ENCODE peak calls at places on chromosomes 11 and 22, in eight cellular contexts. One of them, this sample, is unnamed.

GRCh38 chr22:17772249-17772962 is 1.9 kb downstream of the BID start:
- DNase-seq in left lobe of liver: no peak
- DNase-seq in activated T-cell treated with anti-CD3 and anti-CD28 coated beads for 48 hours: no peak
- DNase-seq in brain microvascular endothelial cell: no peak
- DNase-seq in AG08396: no peak
- DNase-seq in renal cortical epithelial cell: no peak
- DNase-seq in Right ventricle myocardium superior: no peak
- DNase-seq in stimulated activated CD8-positive, alpha-beta memory T cell treated with anti-CD3 and anti-CD28 coated beads, Interleukin-15, amount 100 ng/mL, for 1 hour: no peak
- DNase-seq in this sample: no peak

GRCh38 chr11:59802639-59803176 is 7.9 kb downstream of the MRPL16 start:
- DNase-seq in renal cortical epithelial cell: peak; percentile 55
- DNase-seq in stimulated activated CD8-positive, alpha-beta memory T cell treated with anti-CD3 and anti-CD28 coated beads, Interleukin-15, amount 100 ng/mL, for 1 hour: peak; percentile 15
- DNase-seq in brain microvascular endothelial cell: peak; percentile 58
- DNase-seq in Right ventricle myocardium superior: no peak
- DNase-seq in left lobe of liver: no peak
- DNase-seq in AG08396: peak; percentile 49
- DNase-seq in activated T-cell treated with anti-CD3 and anti-CD28 coated beads for 48 hours: no peak
- DNase-seq in this sample: peak; percentile 51

GRCh38 chr11:28836285-28837081 is 728.3 kb downstream of the METTL15 start:
- DNase-seq in brain microvascular endothelial cell: peak; percentile 97
- DNase-seq in stimulated activated CD8-positive, alpha-beta memory T cell treated with anti-CD3 and anti-CD28 coated beads, Interleukin-15, amount 100 ng/mL, for 1 hour: no peak
- DNase-seq in left lobe of liver: no peak
- DNase-seq in AG08396: peak; percentile 42
- DNase-seq in activated T-cell treated with anti-CD3 and anti-CD28 coated beads for 48 hours: no peak
- DNase-seq in Right ventricle myocardium superior: no peak
- DNase-seq in renal cortical epithelial cell: peak; percentile 100
- DNase-seq in this sample: peak; percentile 97

GRCh38 chr22:44023404-44024287 is 456 bp upstream of the PARVB start:
- DNase-seq in AG08396: peak; percentile 81
- DNase-seq in renal cortical epithelial cell: no peak
- DNase-seq in left lobe of liver: peak; percentile 59
- DNase-seq in brain microvascular endothelial cell: no peak
- DNase-seq in activated T-cell treated with anti-CD3 and anti-CD28 coated beads for 48 hours: peak; percentile 35
- DNase-seq in Right ventricle myocardium superior: peak; percentile 82
- DNase-seq in stimulated activated CD8-positive, alpha-beta memory T cell treated with anti-CD3 and anti-CD28 coated beads, Interleukin-15, amount 100 ng/mL, for 1 hour: no peak
- DNase-seq in this sample: peak; percentile 55

GRCh38 chr22:20899827-20900423 is 17.3 kb upstream of the CRKL start:
- DNase-seq in renal cortical epithelial cell: no peak
- DNase-seq in Right ventricle myocardium superior: no peak
- DNase-seq in AG08396: no peak
- DNase-seq in activated T-cell treated with anti-CD3 and anti-CD28 coated beads for 48 hours: no peak
- DNase-seq in stimulated activated CD8-positive, alpha-beta memory T cell treated with anti-CD3 and anti-CD28 coated beads, Interleukin-15, amount 100 ng/mL, for 1 hour: no peak
- DNase-seq in left lobe of liver: no peak
- DNase-seq in brain microvascular endothelial cell: no peak
- DNase-seq in this sample: no peak

GRCh38 chr22:48566741-48567140 is 1260.9 kb downstream of the BRD1 start:
- DNase-seq in left lobe of liver: no peak
- DNase-seq in AG08396: no peak
- DNase-seq in activated T-cell treated with anti-CD3 and anti-CD28 coated beads for 48 hours: no peak
- DNase-seq in brain microvascular endothelial cell: no peak
- DNase-seq in renal cortical epithelial cell: no peak
- DNase-seq in stimulated activated CD8-positive, alpha-beta memory T cell treated with anti-CD3 and anti-CD28 coated beads, Interleukin-15, amount 100 ng/mL, for 1 hour: no peak
- DNase-seq in Right ventricle myocardium superior: no peak
- DNase-seq in this sample: no peak

GRCh38 chr11:43943931-43944751 is 1.7 kb downstream of the C11orf96 start:
- DNase-seq in stimulated activated CD8-positive, alpha-beta memory T cell treated with anti-CD3 and anti-CD28 coated beads, Interleukin-15, amount 100 ng/mL, for 1 hour: no peak
- DNase-seq in brain microvascular endothelial cell: peak; percentile 43
- DNase-seq in left lobe of liver: no peak
- DNase-seq in AG08396: peak; percentile 32
- DNase-seq in activated T-cell treated with anti-CD3 and anti-CD28 coated beads for 48 hours: peak; percentile 25
- DNase-seq in Right ventricle myocardium superior: no peak
- DNase-seq in renal cortical epithelial cell: no peak
- DNase-seq in this sample: no peak

GRCh38 chr11:62999649-63000048 is 14.9 kb upstream of the SLC22A6 start:
- DNase-seq in stimulated activated CD8-positive, alpha-beta memory T cell treated with anti-CD3 and anti-CD28 coated beads, Interleukin-15, amount 100 ng/mL, for 1 hour: no peak
- DNase-seq in Right ventricle myocardium superior: no peak
- DNase-seq in brain microvascular endothelial cell: no peak
- DNase-seq in activated T-cell treated with anti-CD3 and anti-CD28 coated beads for 48 hours: no peak
- DNase-seq in renal cortical epithelial cell: peak; percentile 27
- DNase-seq in left lobe of liver: peak; percentile 67
- DNase-seq in AG08396: no peak
- DNase-seq in this sample: no peak

GRCh38 chr22:28297504-28297903 is 378.4 kb upstream of the PITPNB start:
- DNase-seq in stimulated activated CD8-positive, alpha-beta memory T cell treated with anti-CD3 and anti-CD28 coated beads, Interleukin-15, amount 100 ng/mL, for 1 hour: no peak
- DNase-seq in Right ventricle myocardium superior: no peak
- DNase-seq in AG08396: peak; percentile 10
- DNase-seq in activated T-cell treated with anti-CD3 and anti-CD28 coated beads for 48 hours: no peak
- DNase-seq in brain microvascular endothelial cell: no peak
- DNase-seq in renal cortical epithelial cell: no peak
- DNase-seq in left lobe of liver: no peak
- DNase-seq in this sample: no peak

GRCh38 chr11:20631525-20632168 is 32.2 kb downstream of the SLC6A5 start:
- DNase-seq in activated T-cell treated with anti-CD3 and anti-CD28 coated beads for 48 hours: no peak
- DNase-seq in brain microvascular endothelial cell: no peak
- DNase-seq in renal cortical epithelial cell: no peak
- DNase-seq in AG08396: no peak
- DNase-seq in left lobe of liver: no peak
- DNase-seq in stimulated activated CD8-positive, alpha-beta memory T cell treated with anti-CD3 and anti-CD28 coated beads, Interleukin-15, amount 100 ng/mL, for 1 hour: no peak
- DNase-seq in Right ventricle myocardium superior: no peak
- DNase-seq in this sample: no peak

GRCh38 chr11:75579841-75580240 is 17.8 kb downstream of the SERPINH1 start:
- DNase-seq in renal cortical epithelial cell: no peak
- DNase-seq in activated T-cell treated with anti-CD3 and anti-CD28 coated beads for 48 hours: no peak
- DNase-seq in AG08396: no peak
- DNase-seq in Right ventricle myocardium superior: no peak
- DNase-seq in left lobe of liver: no peak
- DNase-seq in stimulated activated CD8-positive, alpha-beta memory T cell treated with anti-CD3 and anti-CD28 coated beads, Interleukin-15, amount 100 ng/mL, for 1 hour: no peak
- DNase-seq in brain microvascular endothelial cell: no peak
- DNase-seq in this sample: no peak

GRCh38 chr11:88174627-88175003 is 628 bp downstream of the RAB38 start:
- DNase-seq in stimulated activated CD8-positive, alpha-beta memory T cell treated with anti-CD3 and anti-CD28 coated beads, Interleukin-15, amount 100 ng/mL, for 1 hour: no peak
- DNase-seq in left lobe of liver: peak; percentile 50
- DNase-seq in brain microvascular endothelial cell: peak; percentile 76
- DNase-seq in AG08396: peak; percentile 67
- DNase-seq in Right ventricle myocardium superior: peak; percentile 69
- DNase-seq in activated T-cell treated with anti-CD3 and anti-CD28 coated beads for 48 hours: peak; percentile 63
- DNase-seq in renal cortical epithelial cell: peak; percentile 71
- DNase-seq in this sample: peak; percentile 83

GRCh38 chr11:20109731-20110445 is 50.4 kb downstream of the DBX1 start:
- DNase-seq in brain microvascular endothelial cell: no peak
- DNase-seq in stimulated activated CD8-positive, alpha-beta memory T cell treated with anti-CD3 and anti-CD28 coated beads, Interleukin-15, amount 100 ng/mL, for 1 hour: no peak
- DNase-seq in activated T-cell treated with anti-CD3 and anti-CD28 coated beads for 48 hours: no peak
- DNase-seq in left lobe of liver: no peak
- DNase-seq in AG08396: no peak
- DNase-seq in Right ventricle myocardium superior: no peak
- DNase-seq in renal cortical epithelial cell: no peak
- DNase-seq in this sample: no peak

GRCh38 chr22:19867617-19868016 is 12.9 kb upstream of the GNB1L start:
- DNase-seq in Right ventricle myocardium superior: no peak
- DNase-seq in AG08396: no peak
- DNase-seq in brain microvascular endothelial cell: no peak
- DNase-seq in activated T-cell treated with anti-CD3 and anti-CD28 coated beads for 48 hours: no peak
- DNase-seq in left lobe of liver: no peak
- DNase-seq in stimulated activated CD8-positive, alpha-beta memory T cell treated with anti-CD3 and anti-CD28 coated beads, Interleukin-15, amount 100 ng/mL, for 1 hour: no peak
- DNase-seq in renal cortical epithelial cell: no peak
- DNase-seq in this sample: no peak

GRCh38 chr11:81874627-81875026 is 859.0 kb downstream of the FAM181B start:
- DNase-seq in brain microvascular endothelial cell: no peak
- DNase-seq in left lobe of liver: no peak
- DNase-seq in renal cortical epithelial cell: no peak
- DNase-seq in Right ventricle myocardium superior: no peak
- DNase-seq in AG08396: no peak
- DNase-seq in stimulated activated CD8-positive, alpha-beta memory T cell treated with anti-CD3 and anti-CD28 coated beads, Interleukin-15, amount 100 ng/mL, for 1 hour: no peak
- DNase-seq in activated T-cell treated with anti-CD3 and anti-CD28 coated beads for 48 hours: no peak
- DNase-seq in this sample: no peak